ENCODE peak calls at places on chromosome 2, in seven cellular contexts. One of them, this sample, is unnamed.

GRCh38 chr2:74233648-74234047 is 35.2 kb downstream of the MTHFD2 start:
- DNase-seq in ELR: no peak
- DNase-seq in fibroblast of lung: no peak
- DNase-seq in T-cell: no peak
- DNase-seq in NCI-H2107: no peak
- DNase-seq in NCI-H1694: no peak
- DNase-seq in GM12878: no peak
- DNase-seq in this sample: no peak

GRCh38 chr2:136932700-136933099 is 167.4 kb downstream of the THSD7B start:
- DNase-seq in NCI-H2107: no peak
- DNase-seq in T-cell: no peak
- DNase-seq in GM12878: no peak
- DNase-seq in NCI-H1694: peak
- DNase-seq in fibroblast of lung: peak
- DNase-seq in ELR: peak
- DNase-seq in this sample: peak

GRCh38 chr2:238379096-238379810 is 47.5 kb upstream of the ASB1 start:
- DNase-seq in ELR: peak
- DNase-seq in GM12878: no peak
- DNase-seq in T-cell: peak
- DNase-seq in NCI-H1694: no peak
- DNase-seq in NCI-H2107: no peak
- DNase-seq in fibroblast of lung: peak
- DNase-seq in this sample: no peak

GRCh38 chr2:2293527-2294089 is 37.5 kb downstream of the MYT1L start:
- DNase-seq in NCI-H2107: no peak
- DNase-seq in NCI-H1694: no peak
- DNase-seq in T-cell: no peak
- DNase-seq in ELR: no peak
- DNase-seq in fibroblast of lung: no peak
- DNase-seq in GM12878: no peak
- DNase-seq in this sample: no peak

GRCh38 chr2:241363316-241363879 is 7.3 kb downstream of the FARP2 start:
- DNase-seq in NCI-H1694: no peak
- DNase-seq in NCI-H2107: no peak
- DNase-seq in ELR: no peak
- DNase-seq in GM12878: no peak
- DNase-seq in fibroblast of lung: no peak
- DNase-seq in T-cell: no peak
- DNase-seq in this sample: no peak

GRCh38 chr2:236597629-236598028 is 28.0 kb downstream of the ACKR3 start:
- DNase-seq in NCI-H1694: no peak
- DNase-seq in NCI-H2107: no peak
- DNase-seq in GM12878: no peak
- DNase-seq in ELR: no peak
- DNase-seq in T-cell: no peak
- DNase-seq in fibroblast of lung: no peak
- DNase-seq in this sample: no peak

GRCh38 chr2:12734914-12735654 is 18.3 kb downstream of the TRIB2 start:
- DNase-seq in T-cell: no peak
- DNase-seq in GM12878: no peak
- DNase-seq in NCI-H2107: no peak
- DNase-seq in NCI-H1694: no peak
- DNase-seq in fibroblast of lung: no peak
- DNase-seq in ELR: no peak
- DNase-seq in this sample: no peak

GRCh38 chr2:45302011-45302325 is 292.7 kb upstream of the SIX2 start:
- DNase-seq in fibroblast of lung: no peak
- DNase-seq in T-cell: no peak
- DNase-seq in NCI-H1694: no peak
- DNase-seq in GM12878: no peak
- DNase-seq in ELR: no peak
- DNase-seq in NCI-H2107: no peak
- DNase-seq in this sample: no peak

GRCh38 chr2:58109481-58109880 is 62.9 kb downstream of the VRK2 start:
- DNase-seq in ELR: no peak
- DNase-seq in NCI-H2107: no peak
- DNase-seq in fibroblast of lung: no peak
- DNase-seq in T-cell: no peak
- DNase-seq in NCI-H1694: no peak
- DNase-seq in GM12878: no peak
- DNase-seq in this sample: no peak

GRCh38 chr2:75381032-75381431 is 179.7 kb downstream of the EVA1A start:
- DNase-seq in ELR: no peak
- DNase-seq in NCI-H2107: no peak
- DNase-seq in NCI-H1694: no peak
- DNase-seq in GM12878: no peak
- DNase-seq in T-cell: no peak
- DNase-seq in fibroblast of lung: no peak
- DNase-seq in this sample: no peak

This sample was measured in Panc1.